ENCODE peak calls at places on chromosomes 13 and 19, in ten cellular contexts. F is GM23338; U is hepatocyte; G is activated CD8-positive, alpha-beta memory T cell treated with anti-CD3 and anti-CD28 coated beads, Interleukin-2, amount 50 U/mL, for 4 hours; H is fibroblast of mammary gland; E is EL; R is amniotic epithelial cell; K is iris pigment epithelial cell; D is T1000; P is brain microvascular endothelial cell. T is an unnamed sample.

GRCh38 chr19:54436031-54436523 is 12.9 kb upstream of the LENG8 start:
- DNase-seq in F (peak; percentile 55), U (no peak), G (no peak), H (no peak), E (no peak), R (no peak), K (no peak), D (no peak), P (no peak), T (peak; percentile 54)

GRCh38 chr19:21638776-21639175 is 128.6 kb downstream of the ZNF100 start:
- DNase-seq in F (no peak), U (no peak), G (no peak), H (no peak), E (no peak), R (no peak), K (no peak), D (no peak), P (no peak), T (no peak)

GRCh38 chr19:10001899-10002298 is 8.4 kb downstream of the COL5A3 start:
- DNase-seq in F (peak; percentile 72), U (peak; percentile 52), G (no peak), H (peak; percentile 59), E (peak; percentile 23), R (no peak), K (no peak), D (no peak), P (no peak), T (peak; percentile 85)

GRCh38 chr13:89852570-89852969 is 1494.9 kb upstream of the MIR17HG start:
- DNase-seq in F (no peak), U (no peak), G (no peak), H (no peak), E (no peak), R (no peak), K (no peak), D (no peak), P (no peak), T (no peak)

GRCh38 chr13:33284016-33284415 is 1.5 kb downstream of the STARD13 start:
- DNase-seq in F (no peak), U (no peak), G (no peak), H (peak; percentile 64), E (peak; percentile 43), R (no peak), K (peak; percentile 59), D (no peak), P (peak; percentile 27), T (no peak)

GRCh38 chr13:38346764-38347163 is 2.9 kb upstream of the UFM1 start:
- DNase-seq in F (peak; percentile 45), U (no peak), G (no peak), H (no peak), E (no peak), R (no peak), K (no peak), D (no peak), P (no peak), T (no peak)

GRCh38 chr13:113162783-113163685 is 4.6 kb downstream of the PROZ start:
- DNase-seq in F (no peak), U (peak; percentile 4), G (no peak), H (no peak), E (no peak), R (no peak), K (no peak), D (no peak), P (no peak), T (peak; percentile 66)

GRCh38 chr19:28737526-28737925 is 475.4 kb downstream of the UQCRFS1 start:
- DNase-seq in F (no peak), U (no peak), G (no peak), H (no peak), E (no peak), R (no peak), K (no peak), D (no peak), P (no peak), T (no peak)

GRCh38 chr19:4583961-4584669 is 24.6 kb upstream of the SEMA6B start:
- DNase-seq in F (peak; percentile 66), U (no peak), G (no peak), H (no peak), E (no peak), R (no peak), K (no peak), D (no peak), P (no peak), T (peak; percentile 91)

GRCh38 chr13:80235559-80236296 is 105.2 kb downstream of the SPRY2 start:
- DNase-seq in F (peak; percentile 21), U (peak; percentile 35), G (no peak), H (no peak), E (no peak), R (peak; percentile 48), K (peak; percentile 52), D (no peak), P (peak; percentile 40), T (no peak)

GRCh38 chr19:45455707-45456499 is 11.9 kb upstream of the FOSB start:
- DNase-seq in F (peak; percentile 91), U (peak; percentile 98), G (peak; percentile 75), H (peak; percentile 98), E (peak; percentile 99), R (peak; percentile 99), K (peak; percentile 100), D (peak; percentile 98), P (peak; percentile 99), T (peak; percentile 97)

GRCh38 chr19:35937345-35938281 is 1.4 kb downstream of the LRFN3 start:
- DNase-seq in F (no peak), U (no peak), G (no peak), H (no peak), E (no peak), R (no peak), K (no peak), D (no peak), P (no peak), T (peak; percentile 57)

GRCh38 chr13:83878691-83879410 is 3.4 kb downstream of the SLITRK1 start:
- DNase-seq in F (peak; percentile 67), U (no peak), G (no peak), H (no peak), E (peak; percentile 18), R (no peak), K (no peak), D (no peak), P (no peak), T (peak; percentile 69)

GRCh38 chr19:29843180-29844051 is 31.6 kb downstream of the CCNE1 start:
- DNase-seq in F (peak; percentile 60), U (peak; percentile 76), G (peak; percentile 21), H (peak; percentile 38), E (no peak), R (peak; percentile 28), K (no peak), D (no peak), P (peak; percentile 1), T (peak; percentile 71)

GRCh38 chr13:50129065-50129922 is 114.0 kb downstream of the KCNRG start:
- DNase-seq in F (peak; percentile 58), U (no peak), G (no peak), H (peak; percentile 38), E (no peak), R (no peak), K (no peak), D (no peak), P (no peak), T (no peak)

GRCh38 chr13:109204657-109205056 is 575.2 kb downstream of the MYO16 start:
- DNase-seq in F (no peak), U (no peak), G (no peak), H (no peak), E (no peak), R (no peak), K (no peak), D (no peak), P (no peak), T (no peak)

GRCh38 chr13:76879211-76879875 is 6.9 kb downstream of the KCTD12 start:
- DNase-seq in F (no peak), U (peak; percentile 33), G (peak; percentile 64), H (peak; percentile 86), E (peak; percentile 77), R (peak; percentile 87), K (peak; percentile 93), D (no peak), P (peak; percentile 85), T (no peak)

GRCh38 chr19:51131780-51132680 is 7.3 kb downstream of the SIGLEC9 start:
- DNase-seq in F (peak; percentile 59), U (peak; percentile 71), G (no peak), H (peak; percentile 81), E (no peak), R (peak; percentile 99), K (peak; percentile 68), D (no peak), P (peak; percentile 79), T (no peak)

GRCh38 chr13:113639661-113640262 is 18.2 kb downstream of the ATP4B start:
- DNase-seq in F (no peak), U (no peak), G (peak; percentile 9), H (no peak), E (no peak), R (no peak), K (no peak), D (no peak), P (no peak), T (peak; percentile 35)

GRCh38 chr13:60090579-60090978 is 73.1 kb downstream of the DIAPH3 start:
- DNase-seq in F (no peak), U (no peak), G (no peak), H (peak; percentile 44), E (peak; percentile 16), R (peak; percentile 72), K (peak; percentile 55), D (no peak), P (no peak), T (no peak)

GRCh38 chr19:31285744-31286143 is 63.5 kb downstream of the TSHZ3 start:
- DNase-seq in F (no peak), U (no peak), G (no peak), H (peak; percentile 51), E (peak; percentile 6), R (peak; percentile 53), K (peak; percentile 33), D (no peak), P (peak; percentile 9), T (no peak)

GRCh38 chr19:5193192-5193591 is 147.4 kb downstream of the PTPRS start:
- DNase-seq in F (peak; percentile 80), U (no peak), G (no peak), H (no peak), E (no peak), R (no peak), K (no peak), D (no peak), P (no peak), T (peak; percentile 63)

GRCh38 chr19:46202872-46203860 is 26.4 kb upstream of the IGFL1 start:
- DNase-seq in F (no peak), U (no peak), G (no peak), H (no peak), E (no peak), R (no peak), K (no peak), D (no peak), P (no peak), T (no peak)

GRCh38 chr19:21677696-21678418 is 89.5 kb downstream of the ZNF100 start:
- DNase-seq in F (peak; percentile 56), U (no peak), G (no peak), H (no peak), E (no peak), R (no peak), K (no peak), D (no peak), P (no peak), T (no peak)

GRCh38 chr19:7864719-7865074 is 9.5 kb downstream of the PRR36 start:
- DNase-seq in F (no peak), U (no peak), G (no peak), H (no peak), E (no peak), R (no peak), K (no peak), D (no peak), P (no peak), T (no peak)

T was measured in endodermal cell.